ENCODE peak calls at places on chromosomes 16 and 17, in four cellular contexts. S is K562, Q is GM12878, W is HepG2. Y is an unnamed sample.

GRCh38 chr17:35214631-35215273 is 20.6 kb upstream of the SLC35G3 start:
- DNase-seq in Q (peak), S (no peak), W (no peak), Y (no peak)

GRCh38 chr16:69848635-69849545 is 86.8 kb downstream of the WWP2 start:
- DNase-seq in W (no peak), S (no peak), Q (no peak), Y (no peak)

GRCh38 chr16:55643161-55643970 is 12.4 kb upstream of the SLC6A2 start:
- DNase-seq in S (no peak), Q (no peak), W (peak), Y (no peak)

GRCh38 chr16:19432429-19432828 is 14.7 kb downstream of the TMC5 start:
- DNase-seq in S (no peak), W (peak), Q (no peak), Y (peak)

GRCh38 chr17:37490638-37491614 is 1.2 kb downstream of the DUSP14 start:
- DNase-seq in Q (no peak), W (peak), S (peak), Y (peak)

GRCh38 chr17:59842901-59843652 is 49.7 kb downstream of the TUBD1 start:
- DNase-seq in W (peak), S (peak), Q (peak), Y (peak)

GRCh38 chr17:43125133-43125966 is at the start of gene BRCA1:
- DNase-seq in Q (peak), S (peak), W (peak), Y (peak)

GRCh38 chr17:45229681-45230409 is 8.2 kb downstream of the FMNL1 start:
- DNase-seq in S (no peak), Q (no peak), W (no peak), Y (no peak)

GRCh38 chr16:50806099-50807062 is 64.5 kb downstream of the CYLD start:
- DNase-seq in Q (peak), S (peak), W (peak), Y (peak)
- H3K4me3 ChIP-seq in Q (no peak), S (no peak), W (peak), Y (peak)

GRCh38 chr17:5757306-5757907 is 173.1 kb upstream of the NLRP1 start:
- DNase-seq in Q (no peak), W (peak), S (no peak), Y (no peak)
- H2AFZ ChIP-seq in Q (no peak), W (no peak), S (no peak), Y (no peak)

DNA sequence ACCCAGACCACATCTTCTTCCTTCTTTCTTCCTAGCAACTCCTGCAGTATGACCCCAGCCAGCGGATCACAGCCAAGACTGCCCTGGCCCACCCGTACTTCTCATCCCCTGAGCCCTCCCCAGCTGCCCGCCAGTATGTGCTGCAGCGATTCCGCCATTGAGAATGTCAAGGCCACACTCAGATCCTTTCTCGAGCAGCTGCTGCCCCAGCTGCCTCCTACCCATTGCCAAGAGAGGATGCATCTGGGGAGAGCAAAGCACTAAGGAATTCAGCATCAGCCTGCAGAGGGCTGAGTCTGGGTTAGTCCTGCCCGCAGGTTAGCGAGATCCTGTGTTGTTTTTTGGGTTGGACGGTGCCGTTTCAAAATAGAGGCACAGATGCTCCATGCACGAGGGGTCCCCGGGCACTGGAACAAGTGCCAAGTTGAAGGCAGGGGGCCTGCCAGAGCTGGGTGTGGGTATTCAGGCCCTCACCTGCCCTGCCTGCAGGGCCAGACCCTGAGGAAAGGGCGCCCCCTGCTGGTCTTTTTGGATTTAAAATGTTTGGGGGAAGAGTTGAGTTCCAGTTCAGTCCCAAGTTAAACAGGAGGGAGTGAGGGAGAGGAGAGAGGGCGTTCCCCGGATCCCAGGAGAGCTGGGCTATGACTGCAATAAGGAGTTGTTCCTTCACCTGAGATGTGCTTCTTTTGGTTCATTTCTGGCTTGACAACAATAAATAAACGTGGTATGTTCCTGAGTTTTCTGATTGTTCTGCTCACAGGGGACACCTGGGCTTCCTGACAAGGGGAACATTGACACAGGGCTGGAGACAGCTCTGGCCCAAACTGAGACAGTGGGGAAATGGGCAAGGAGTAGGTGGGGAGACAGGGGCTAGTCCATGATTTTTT is 4.9 kb downstream of the CDK3 start:
- DNase-seq in S (peak), W (peak), Q (no peak), Y (peak)
- TF ChIP-seq JUNB in S (no peak), W (no peak), Q (no peak), Y (no peak)

DNA sequence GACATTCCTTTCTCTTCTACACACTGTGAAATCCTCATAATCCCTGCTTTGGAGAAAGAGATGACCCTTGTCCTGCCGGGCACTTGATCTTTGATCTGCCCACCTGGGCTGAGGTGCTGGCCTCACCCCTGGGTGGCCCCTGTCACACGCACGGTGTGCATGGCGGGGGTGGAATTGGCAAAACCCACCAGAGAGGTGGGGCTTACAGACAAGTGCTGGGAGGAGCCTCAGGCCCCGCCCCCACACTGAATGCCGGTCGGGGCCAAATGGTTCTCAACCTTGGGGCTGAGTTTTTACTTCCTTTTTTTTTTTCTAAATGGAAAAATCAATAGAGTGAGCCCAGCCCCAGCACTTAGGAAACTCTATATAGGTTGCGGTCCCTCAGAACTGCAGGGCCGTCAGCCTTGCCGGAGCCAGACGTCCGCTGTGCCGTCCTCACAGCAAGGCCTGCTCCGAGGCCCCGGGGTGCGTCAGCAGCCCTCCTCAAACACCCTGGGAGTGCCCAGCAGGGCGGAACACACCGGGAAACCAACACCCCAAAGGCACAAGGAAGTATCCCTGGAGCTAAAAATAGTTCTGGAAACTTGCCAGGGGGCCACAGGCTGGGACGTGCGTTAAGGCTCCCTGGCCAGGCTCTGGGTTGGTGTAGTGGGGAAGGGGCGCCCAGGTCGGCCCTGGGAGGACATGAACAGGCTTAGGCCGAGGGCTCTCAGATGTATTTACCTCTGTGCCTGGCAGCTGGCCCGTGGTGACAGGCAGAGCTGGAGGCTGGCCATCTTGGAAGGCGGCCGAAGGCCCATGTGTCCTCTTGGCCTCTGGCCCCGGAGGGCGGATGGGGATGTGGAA is 11.0 kb downstream of the GPRC5C start:
- DNase-seq in Q (no peak), W (peak), S (peak), Y (peak)
- H3K4me3 ChIP-seq in Q (peak), W (peak), S (no peak), Y (peak)

DNA sequence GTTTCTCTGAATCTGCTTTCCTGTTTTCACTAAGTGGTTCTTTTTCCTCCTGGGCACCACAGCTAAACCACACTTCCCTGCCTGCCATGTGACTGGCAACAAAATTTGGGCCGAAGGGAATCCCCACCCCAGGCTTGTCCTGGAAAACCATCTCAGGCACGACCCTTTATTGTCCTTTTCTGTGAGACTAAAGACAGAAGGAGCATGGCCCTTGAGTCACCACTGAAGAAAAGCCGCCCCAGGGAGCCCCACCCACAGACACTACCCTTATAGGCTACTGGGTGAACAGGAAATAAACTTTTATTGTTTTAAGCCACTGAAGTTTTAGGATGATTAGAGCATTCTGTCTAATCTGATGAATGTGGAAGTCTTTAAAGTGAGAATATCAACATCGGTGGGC is 88.6 kb upstream of the BRD7 start:
- DNase-seq in S (no peak), W (no peak), Q (no peak), Y (no peak)
- H2AFZ ChIP-seq in S (no peak), W (no peak), Q (no peak), Y (no peak)

GRCh38 chr16:6913535-6913934 is 419.1 kb upstream of the RBFOX1 start:
- DNase-seq in S (no peak), W (no peak), Q (no peak), Y (no peak)
- TF ChIP-seq JUNB in S (no peak), W (no peak), Q (no peak), Y (no peak)

GRCh38 chr17:81898885-81899284 is 3.2 kb upstream of the NPB start:
- DNase-seq in W (no peak), S (no peak), Q (no peak), Y (no peak)
- H3K4me3 ChIP-seq in W (no peak), S (no peak), Q (no peak), Y (no peak)